ENCODE peak calls at places on chromosomes 4 and X, in four cellular contexts. Q, U, J and P are unnamed samples.
A peak's percentile ranks its signal among the peaks of the same experiment; 100 is the strongest.

GRCh38 chr4:8769645-8770517 is 101.8 kb downstream of the HMX1 start:
- DNase-seq in Q (no peak), J (no peak), U (no peak), P (no peak)

GRCh38 chrX:40152173-40152705 is 54.5 kb upstream of the BCOR start:
- DNase-seq in Q (no peak), U (no peak), J (no peak), P (no peak)

GRCh38 chrX:116204947-116205346 is 34.4 kb downstream of the AGTR2 start:
- DNase-seq in U (no peak), Q (no peak), J (no peak), P (no peak)

GRCh38 chr4:113153529-113154101 is 104.2 kb downstream of the ANK2 start:
- DNase-seq in Q (no peak), U (no peak), J (no peak), P (no peak)

GRCh38 chrX:9775930-9776329 is 10.3 kb upstream of the GPR143 start:
- DNase-seq in Q (no peak), U (no peak), J (no peak), P (no peak)

GRCh38 chr4:39032218-39033085 is at the start of gene TMEM156:
- DNase-seq in Q (no peak), U (no peak), J (no peak), P (no peak)

GRCh38 chrX:20144491-20144890 is 2.9 kb upstream of the EIF1AX start:
- DNase-seq in Q (no peak), U (no peak), J (no peak), P (no peak)

GRCh38 chr4:15779336-15779735 is 1.2 kb downstream of the CD38 start:
- DNase-seq in J (no peak), Q (peak; percentile 8), U (no peak), P (no peak)

GRCh38 chr4:128349921-128350320 is 62.3 kb upstream of the PGRMC2 start:
- DNase-seq in J (peak; percentile 88), Q (no peak), U (no peak), P (peak; percentile 91)

GRCh38 chr4:10109995-10110670 is 6.5 kb downstream of the WDR1 start:
- DNase-seq in U (no peak), J (no peak), Q (no peak), P (no peak)

GRCh38 chrX:19958530-19959486 is 32.1 kb downstream of the BCLAF3 start:
- DNase-seq in U (no peak), Q (no peak), J (no peak), P (no peak)

GRCh38 chr4:120070191-120070590 is 3.5 kb upstream of the MAD2L1 start:
- DNase-seq in Q (no peak), J (no peak), U (no peak), P (no peak)

GRCh38 chr4:139281212-139281611 is 1.2 kb upstream of the MGARP start:
- DNase-seq in U (no peak), Q (no peak), J (no peak), P (no peak)

GRCh38 chr4:118981171-118981838 is 92.7 kb downstream of the SYNPO2 start:
- DNase-seq in U (no peak), J (peak; percentile 64), Q (no peak), P (no peak)

GRCh38 chr4:117385531-117385930 is 300.2 kb upstream of the TRAM1L1 start:
- DNase-seq in U (no peak), J (no peak), Q (no peak), P (no peak)

GRCh38 chrX:20265726-20266681 is 705 bp downstream of the RPS6KA3 start:
- DNase-seq in Q (peak; percentile 9), U (peak; percentile 11), J (no peak), P (no peak)

GRCh38 chrX:6440647-6441046 is 94.3 kb downstream of the VCX3A start:
- DNase-seq in Q (no peak), J (no peak), U (no peak), P (no peak)

GRCh38 chr4:78938868-78939666 is at the start of gene PAQR3:
- DNase-seq in Q (peak; percentile 82), J (no peak), U (peak; percentile 76), P (peak; percentile 23)

GRCh38 chrX:132004728-132005127 is 18.4 kb upstream of the STK26 start:
- DNase-seq in J (no peak), Q (no peak), U (no peak), P (no peak)

GRCh38 chrX:140432328-140433025 is 72.4 kb downstream of the SOX3 start:
- DNase-seq in U (no peak), J (no peak), Q (no peak), P (no peak)

GRCh38 chrX:84956304-84956703 is 47.4 kb upstream of the APOOL start:
- DNase-seq in Q (no peak), U (no peak), J (no peak), P (no peak)

GRCh38 chr4:165464813-165465381 is 86.1 kb downstream of the CPE start:
- DNase-seq in U (no peak), J (no peak), Q (no peak), P (peak; percentile 11)

GRCh38 chr4:154595807-154596206 is 5.3 kb upstream of the FGA start:
- DNase-seq in U (no peak), Q (no peak), J (no peak), P (no peak)

GRCh38 chrX:131752493-131753198 is 208.8 kb downstream of the OR13H1 start:
- DNase-seq in U (no peak), J (no peak), Q (peak; percentile 78), P (no peak)

GRCh38 chrX:46407753-46408130 is 137.5 kb downstream of the ZNF674 start:
- DNase-seq in Q (no peak), J (no peak), U (no peak), P (no peak)

GRCh38 chrX:121000589-121000988 is 15.0 kb upstream of the CT47A1 start:
- DNase-seq in Q (no peak), J (no peak), U (no peak), P (no peak)

GRCh38 chrX:100381613-100382012 is 28.5 kb downstream of the PCDH19 start:
- DNase-seq in J (no peak), U (no peak), Q (no peak), P (no peak)

GRCh38 chrX:151175283-151176062 is 911 bp upstream of the GPR50 start:
- DNase-seq in Q (no peak), J (no peak), U (no peak), P (no peak)

GRCh38 chrX:13373807-13374187 is 53.9 kb upstream of the ATXN3L start:
- DNase-seq in U (no peak), J (peak; percentile 37), Q (no peak), P (no peak)

GRCh38 chrX:67543818-67544217 is at the start of gene AR:
- DNase-seq in Q (no peak), J (no peak), U (no peak), P (peak; percentile 36)

GRCh38 chr4:120853101-120853940 is 69.2 kb downstream of the PRDM5 start:
- DNase-seq in Q (no peak), J (no peak), U (no peak), P (no peak)

GRCh38 chr4:17309567-17310268 is 202.2 kb downstream of the QDPR start:
- DNase-seq in Q (no peak), J (no peak), U (no peak), P (no peak)

GRCh38 chr4:71151054-71151453 is 157.6 kb downstream of the DCK start:
- DNase-seq in U (no peak), J (no peak), Q (no peak), P (no peak)

GRCh38 chr4:89949782-89950387 is 55.2 kb downstream of the MMRN1 start:
- DNase-seq in Q (no peak), U (no peak), J (no peak), P (no peak)
- TF ChIP-seq CTCF in Q (no peak), U (peak; percentile 44), J (no peak), P (peak; percentile 22)

GRCh38 chrX:138031715-138032114 is 465.8 kb downstream of the ZIC3 start:
- DNase-seq in Q (no peak), U (no peak), J (no peak), P (no peak)

GRCh38 chrX:138037548-138037947 is 471.6 kb downstream of the ZIC3 start:
- DNase-seq in U (no peak), Q (no peak), J (no peak), P (no peak)

DNA sequence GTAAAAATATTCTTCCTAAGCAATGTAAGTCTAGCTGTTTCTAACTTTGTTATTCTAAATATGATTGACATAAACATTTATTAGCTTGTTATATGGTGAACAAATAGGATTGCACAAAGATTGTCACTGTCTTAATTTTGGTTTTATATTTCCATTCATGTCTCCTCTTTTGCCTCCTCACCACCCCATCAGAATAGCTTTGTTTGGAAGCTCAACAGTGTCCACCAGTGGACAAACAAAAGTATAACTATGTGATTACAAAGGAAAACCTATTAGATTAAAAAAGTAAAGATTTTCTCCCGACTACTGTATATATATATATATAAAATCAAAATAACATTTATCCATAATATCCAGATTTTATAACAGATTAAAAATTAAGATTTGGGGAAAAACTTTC is 468.2 kb downstream of the ZIC3 start:
- DNase-seq in Q (no peak), J (no peak), U (no peak), P (no peak)
- TF ChIP-seq CTCF in Q (no peak), J (no peak), U (peak; percentile 30), P (no peak)

GRCh38 chr4:101186558-101187184 is 160.7 kb downstream of the PPP3CA start:
- DNase-seq in U (no peak), Q (no peak), J (no peak), P (no peak)

GRCh38 chr4:101184668-101185067 is 162.7 kb downstream of the PPP3CA start:
- DNase-seq in J (no peak), U (no peak), Q (no peak), P (no peak)

GRCh38 chr4:101191302-101192098 is 155.8 kb downstream of the PPP3CA start:
- DNase-seq in Q (peak; percentile 74), J (peak; percentile 50), U (no peak), P (peak; percentile 36)

GRCh38 chr4:101188906-101189305 is 158.4 kb downstream of the PPP3CA start:
- DNase-seq in U (no peak), Q (no peak), J (no peak), P (no peak)

GRCh38 chr4:101187837-101188236 is 159.5 kb downstream of the PPP3CA start:
- DNase-seq in Q (no peak), U (no peak), J (no peak), P (no peak)
- TF ChIP-seq CTCF in Q (no peak), U (no peak), J (no peak), P (no peak)

DNA sequence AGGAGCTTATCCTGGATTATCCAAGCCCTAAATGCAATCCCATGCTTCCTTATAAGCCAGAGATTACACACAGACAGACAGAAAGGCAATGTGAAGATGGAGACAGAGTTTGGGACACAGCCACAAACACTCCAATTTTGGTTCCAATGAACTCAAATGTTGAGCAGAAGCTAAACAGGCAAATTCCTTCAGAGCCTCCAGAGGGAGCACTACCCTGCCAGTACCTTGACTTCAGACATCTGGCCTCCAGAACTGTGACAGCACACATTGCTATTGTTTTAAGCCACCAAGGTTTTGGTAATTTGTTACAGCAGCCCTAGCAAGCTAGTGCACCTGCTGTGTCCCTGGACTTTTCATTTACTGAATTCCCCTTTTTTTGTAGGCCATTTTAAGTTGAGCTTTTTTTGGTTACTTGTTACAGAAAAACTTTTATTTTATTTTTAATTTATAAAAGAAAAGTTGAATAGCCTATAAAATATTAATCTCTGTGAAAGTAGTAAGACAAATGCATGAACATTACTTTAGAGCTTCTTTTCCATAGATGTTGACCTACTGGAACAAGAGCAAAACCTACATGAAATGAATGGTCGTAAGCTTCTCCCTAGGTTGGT is 33.4 kb upstream of the SRD5A3 start:
- DNase-seq in Q (no peak), U (no peak), J (no peak), P (no peak)
- TF ChIP-seq CTCF in Q (peak; percentile 30), U (peak; percentile 65), J (peak; percentile 72), P (peak; percentile 86)

GRCh38 chr4:23458061-23458460 is 431.8 kb downstream of the PPARGC1A start:
- DNase-seq in J (no peak), Q (no peak), U (no peak), P (no peak)
- TF ChIP-seq CTCF in J (no peak), Q (no peak), U (no peak), P (no peak)